ENCODE peak calls at places on chromosomes 12 and 14, in eight cellular contexts. I, A, R, B, T, S, X and J are unnamed samples.

GRCh38 chr12:107515446-107515958 is 170.1 kb upstream of the PWP1 start:
- DNase-seq in I (no peak), A (peak), R (no peak), B (no peak), T (peak), S (peak), X (no peak), J (no peak)

GRCh38 chr14:39097159-39097558 is 5.9 kb downstream of the SEC23A start:
- DNase-seq in I (no peak), A (no peak), R (no peak), B (no peak), T (no peak), S (no peak), X (no peak), J (no peak)

GRCh38 chr12:101168000-101168399 is 42.0 kb downstream of the SLC5A8 start:
- DNase-seq in I (no peak), A (no peak), R (no peak), B (no peak), T (no peak), S (no peak), X (no peak), J (no peak)

GRCh38 chr12:49283541-49284429 is 11.2 kb upstream of the PRPH start:
- DNase-seq in I (no peak), A (no peak), R (no peak), B (no peak), T (no peak), S (no peak), X (no peak), J (no peak)

GRCh38 chr12:1886396-1887008 is 31.9 kb downstream of the CACNA2D4 start:
- DNase-seq in I (no peak), A (no peak), R (no peak), B (no peak), T (no peak), S (no peak), X (no peak), J (no peak)

GRCh38 chr12:19546611-19547162 is 107.4 kb downstream of the AEBP2 start:
- DNase-seq in I (no peak), A (no peak), R (no peak), B (no peak), T (peak), S (no peak), X (no peak), J (no peak)

GRCh38 chr14:54147285-54147684 is 190.7 kb upstream of the BMP4 start:
- DNase-seq in I (no peak), A (peak), R (peak), B (no peak), T (no peak), S (no peak), X (no peak), J (no peak)

GRCh38 chr12:4615667-4616066 is 33.2 kb downstream of the AKAP3 start:
- DNase-seq in I (no peak), A (no peak), R (no peak), B (no peak), T (no peak), S (no peak), X (no peak), J (no peak)

GRCh38 chr12:132483612-132484011 is 6.3 kb upstream of the FBRSL1 start:
- DNase-seq in I (peak), A (no peak), R (no peak), B (no peak), T (no peak), S (no peak), X (no peak), J (no peak)

GRCh38 chr12:132505105-132505851 is 15.3 kb downstream of the FBRSL1 start:
- DNase-seq in I (no peak), A (no peak), R (no peak), B (no peak), T (peak), S (no peak), X (no peak), J (no peak)

GRCh38 chr12:92208613-92209121 is 63.0 kb upstream of the BTG1 start:
- DNase-seq in I (no peak), A (peak), R (no peak), B (peak), T (no peak), S (no peak), X (no peak), J (no peak)

GRCh38 chr14:61601923-61602732 is 93.2 kb upstream of the HIF1A start:
- DNase-seq in I (no peak), A (no peak), R (no peak), B (no peak), T (no peak), S (no peak), X (no peak), J (no peak)

GRCh38 chr12:122449317-122449716 is 26.8 kb upstream of the CLIP1 start:
- DNase-seq in I (no peak), A (peak), R (no peak), B (no peak), T (no peak), S (no peak), X (no peak), J (no peak)

GRCh38 chr14:60933920-60934655 is 46.8 kb downstream of the TRMT5 start:
- DNase-seq in I (no peak), A (no peak), R (no peak), B (no peak), T (no peak), S (no peak), X (no peak), J (no peak)

GRCh38 chr12:89384750-89385273 is 32.5 kb upstream of the DUSP6 start:
- DNase-seq in I (no peak), A (no peak), R (no peak), B (no peak), T (no peak), S (no peak), X (no peak), J (no peak)

GRCh38 chr14:99352688-99353280 is 80.8 kb upstream of the BCL11B start:
- DNase-seq in I (no peak), A (no peak), R (no peak), B (no peak), T (no peak), S (no peak), X (no peak), J (no peak)

GRCh38 chr12:94184995-94185711 is 36.8 kb downstream of the PLXNC1 start:
- DNase-seq in I (no peak), A (no peak), R (no peak), B (no peak), T (no peak), S (no peak), X (no peak), J (no peak)

GRCh38 chr14:60175255-60175902 is 10.2 kb upstream of the DHRS7 start:
- DNase-seq in I (no peak), A (no peak), R (no peak), B (no peak), T (no peak), S (no peak), X (no peak), J (no peak)

GRCh38 chr14:95098984-95099599 is 58.2 kb downstream of the DICER1 start:
- DNase-seq in I (no peak), A (peak), R (peak), B (no peak), T (peak), S (peak), X (peak), J (no peak)

GRCh38 chr12:56631790-56632700 is 1.9 kb upstream of the BAZ2A start:
- DNase-seq in I (peak), A (no peak), R (peak), B (peak), T (peak), S (peak), X (no peak), J (no peak)

GRCh38 chr14:68682166-68683103 is 110.4 kb downstream of the ZFP36L1 start:
- DNase-seq in I (no peak), A (peak), R (peak), B (no peak), T (peak), S (no peak), X (no peak), J (no peak)

GRCh38 chr14:84282618-84283017 is 1247.3 kb upstream of the FLRT2 start:
- DNase-seq in I (no peak), A (no peak), R (no peak), B (no peak), T (no peak), S (no peak), X (no peak), J (no peak)

GRCh38 chr12:14167005-14167628 is 185.7 kb upstream of the GRIN2B start:
- DNase-seq in I (no peak), A (peak), R (peak), B (no peak), T (peak), S (peak), X (peak), J (peak)

GRCh38 chr12:118874698-118875548 is 106.4 kb upstream of the SRRM4 start:
- DNase-seq in I (no peak), A (no peak), R (no peak), B (no peak), T (no peak), S (peak), X (no peak), J (no peak)

GRCh38 chr14:70901218-70901772 is 6.0 kb upstream of the PCNX1 start:
- DNase-seq in I (no peak), A (no peak), R (no peak), B (no peak), T (no peak), S (no peak), X (no peak), J (no peak)

GRCh38 chr12:24042651-24043050 is 93.2 kb upstream of the SOX5 start:
- DNase-seq in I (no peak), A (no peak), R (no peak), B (no peak), T (no peak), S (no peak), X (no peak), J (no peak)

GRCh38 chr14:37936971-37937370 is 270.7 kb upstream of the SSTR1 start:
- DNase-seq in I (no peak), A (no peak), R (no peak), B (no peak), T (no peak), S (no peak), X (no peak), J (no peak)

GRCh38 chr14:57492859-57493258 is 798 bp downstream of the CCDC198 start:
- DNase-seq in I (no peak), A (peak), R (peak), B (no peak), T (no peak), S (no peak), X (no peak), J (no peak)

GRCh38 chr12:48813464-48814312 is 4.6 kb upstream of the CACNB3 start:
- DNase-seq in I (no peak), A (no peak), R (no peak), B (no peak), T (no peak), S (no peak), X (no peak), J (no peak)

GRCh38 chr12:108063192-108063591 is 65.9 kb upstream of the WSCD2 start:
- DNase-seq in I (no peak), A (no peak), R (no peak), B (no peak), T (no peak), S (no peak), X (peak), J (no peak)

GRCh38 chr14:104130974-104131651 is 7.3 kb upstream of the KIF26A start:
- DNase-seq in I (peak), A (no peak), R (peak), B (no peak), T (no peak), S (peak), X (peak), J (no peak)

GRCh38 chr14:68786491-68787234 is 6.2 kb downstream of the ZFP36L1 start:
- DNase-seq in I (no peak), A (no peak), R (peak), B (no peak), T (no peak), S (no peak), X (no peak), J (no peak)

GRCh38 chr12:80624986-80625530 is 82.4 kb upstream of the MYF6 start:
- DNase-seq in I (no peak), A (no peak), R (no peak), B (no peak), T (no peak), S (no peak), X (no peak), J (no peak)

GRCh38 chr14:22977684-22978486 is 4.5 kb downstream of the AJUBA start:
- DNase-seq in I (peak), A (peak), R (peak), B (no peak), T (no peak), S (no peak), X (peak), J (no peak)

GRCh38 chr12:132439333-132439904 is 50.5 kb upstream of the FBRSL1 start:
- DNase-seq in I (peak), A (no peak), R (no peak), B (no peak), T (no peak), S (no peak), X (no peak), J (no peak)